ENCODE peak calls at places on chromosome 16, in nine cellular contexts. One of them, this sample, is unnamed.

GRCh38 chr16:81431554-81432353 is 12.9 kb upstream of the CMIP start:
- DNase-seq in naive thymus-derived CD8-positive, alpha-beta T cell: no peak
- DNase-seq in ecto neural progenitor cell: no peak
- DNase-seq in kidney glomerular epithelial cell: no peak
- DNase-seq in iris pigment epithelial cell: peak; percentile 56
- DNase-seq in effector memory CD4-positive, alpha-beta T cell: no peak
- DNase-seq in fibroblast of lung: peak; percentile 85
- DNase-seq in tibial artery: peak; percentile 69
- DNase-seq in left colon: no peak
- DNase-seq in this sample: peak; percentile 82

GRCh38 chr16:67565470-67566100 is 3.3 kb downstream of the CTCF start:
- DNase-seq in naive thymus-derived CD8-positive, alpha-beta T cell: no peak
- DNase-seq in ecto neural progenitor cell: no peak
- DNase-seq in kidney glomerular epithelial cell: no peak
- DNase-seq in iris pigment epithelial cell: no peak
- DNase-seq in effector memory CD4-positive, alpha-beta T cell: no peak
- DNase-seq in fibroblast of lung: no peak
- DNase-seq in tibial artery: no peak
- DNase-seq in left colon: no peak
- DNase-seq in this sample: no peak

GRCh38 chr16:3536851-3537250 is 36.0 kb downstream of the CLUAP1 start:
- DNase-seq in naive thymus-derived CD8-positive, alpha-beta T cell: no peak
- DNase-seq in ecto neural progenitor cell: no peak
- DNase-seq in kidney glomerular epithelial cell: no peak
- DNase-seq in iris pigment epithelial cell: peak; percentile 10
- DNase-seq in effector memory CD4-positive, alpha-beta T cell: no peak
- DNase-seq in fibroblast of lung: no peak
- DNase-seq in tibial artery: no peak
- DNase-seq in left colon: no peak
- DNase-seq in this sample: no peak

GRCh38 chr16:55645986-55646385 is 9.8 kb upstream of the SLC6A2 start:
- DNase-seq in naive thymus-derived CD8-positive, alpha-beta T cell: no peak
- DNase-seq in ecto neural progenitor cell: peak; percentile 20
- DNase-seq in kidney glomerular epithelial cell: no peak
- DNase-seq in iris pigment epithelial cell: no peak
- DNase-seq in effector memory CD4-positive, alpha-beta T cell: no peak
- DNase-seq in fibroblast of lung: peak; percentile 5
- DNase-seq in tibial artery: no peak
- DNase-seq in left colon: no peak
- DNase-seq in this sample: no peak

GRCh38 chr16:68823401-68823800 is 19.9 kb upstream of the TANGO6 start:
- DNase-seq in naive thymus-derived CD8-positive, alpha-beta T cell: no peak
- DNase-seq in ecto neural progenitor cell: no peak
- DNase-seq in kidney glomerular epithelial cell: peak; percentile 46
- DNase-seq in iris pigment epithelial cell: peak; percentile 93
- DNase-seq in effector memory CD4-positive, alpha-beta T cell: no peak
- DNase-seq in fibroblast of lung: peak; percentile 96
- DNase-seq in tibial artery: no peak
- DNase-seq in left colon: no peak
- DNase-seq in this sample: peak; percentile 81

GRCh38 chr16:26317885-26318284 is 626.1 kb downstream of the HS3ST4 start:
- DNase-seq in naive thymus-derived CD8-positive, alpha-beta T cell: no peak
- DNase-seq in ecto neural progenitor cell: no peak
- DNase-seq in kidney glomerular epithelial cell: no peak
- DNase-seq in iris pigment epithelial cell: no peak
- DNase-seq in effector memory CD4-positive, alpha-beta T cell: no peak
- DNase-seq in fibroblast of lung: no peak
- DNase-seq in tibial artery: no peak
- DNase-seq in left colon: no peak
- DNase-seq in this sample: no peak

GRCh38 chr16:83813818-83814653 is 6.3 kb downstream of the HSBP1 start:
- DNase-seq in naive thymus-derived CD8-positive, alpha-beta T cell: no peak
- DNase-seq in ecto neural progenitor cell: no peak
- DNase-seq in kidney glomerular epithelial cell: peak; percentile 71
- DNase-seq in iris pigment epithelial cell: peak; percentile 81
- DNase-seq in effector memory CD4-positive, alpha-beta T cell: no peak
- DNase-seq in fibroblast of lung: peak; percentile 74
- DNase-seq in tibial artery: no peak
- DNase-seq in left colon: no peak
- DNase-seq in this sample: peak; percentile 67

GRCh38 chr16:73605309-73605708 is 557.4 kb upstream of the ZFHX3 start:
- DNase-seq in naive thymus-derived CD8-positive, alpha-beta T cell: no peak
- DNase-seq in ecto neural progenitor cell: no peak
- DNase-seq in kidney glomerular epithelial cell: no peak
- DNase-seq in iris pigment epithelial cell: no peak
- DNase-seq in effector memory CD4-positive, alpha-beta T cell: no peak
- DNase-seq in fibroblast of lung: no peak
- DNase-seq in tibial artery: no peak
- DNase-seq in left colon: no peak
- DNase-seq in this sample: no peak

GRCh38 chr16:12311309-12311708 is 334.8 kb downstream of the SNX29 start:
- DNase-seq in naive thymus-derived CD8-positive, alpha-beta T cell: no peak
- DNase-seq in ecto neural progenitor cell: no peak
- DNase-seq in kidney glomerular epithelial cell: no peak
- DNase-seq in iris pigment epithelial cell: no peak
- DNase-seq in effector memory CD4-positive, alpha-beta T cell: no peak
- DNase-seq in fibroblast of lung: no peak
- DNase-seq in tibial artery: no peak
- DNase-seq in left colon: no peak
- DNase-seq in this sample: no peak

GRCh38 chr16:70804153-70804728 is 3.3 kb upstream of the VAC14 start:
- DNase-seq in naive thymus-derived CD8-positive, alpha-beta T cell: no peak
- DNase-seq in ecto neural progenitor cell: no peak
- DNase-seq in kidney glomerular epithelial cell: no peak
- DNase-seq in iris pigment epithelial cell: peak; percentile 98
- DNase-seq in effector memory CD4-positive, alpha-beta T cell: no peak
- DNase-seq in fibroblast of lung: peak; percentile 92
- DNase-seq in tibial artery: no peak
- DNase-seq in left colon: no peak
- DNase-seq in this sample: no peak

GRCh38 chr16:47057631-47057996 is 84.1 kb upstream of the DNAJA2 start:
- DNase-seq in naive thymus-derived CD8-positive, alpha-beta T cell: no peak
- DNase-seq in ecto neural progenitor cell: no peak
- DNase-seq in kidney glomerular epithelial cell: no peak
- DNase-seq in iris pigment epithelial cell: no peak
- DNase-seq in effector memory CD4-positive, alpha-beta T cell: no peak
- DNase-seq in fibroblast of lung: no peak
- DNase-seq in tibial artery: no peak
- DNase-seq in left colon: no peak
- DNase-seq in this sample: peak; percentile 4

This sample was measured in kidney tubule cell.